ENCODE peak calls at places on chromosomes 7 and 10, in nine cellular contexts. I is AG20443; T is NCI-H2081; S is endothelial cell; V is GM13976; K is right atrium auricular region; G is activated T-cell treated with anti-CD3 and anti-CD28 coated beads for 1 hour; M is NCI-H2107; X is stimulated activated CD4-positive, alpha-beta T cell treated with anti-CD3 and anti-CD28 coated beads, Interleukin-1b, Interleukin-23, amount 100 ng/mL, for 1 hour. H is an unnamed sample.

GRCh38 chr10:5551531-5552375 is 27.0 kb downstream of the CALML3 start:
- DNase-seq in I (no peak), T (no peak), S (no peak), V (no peak), K (no peak), G (peak; percentile 28), M (no peak), X (peak; percentile 64), H (no peak)

GRCh38 chr10:69716711-69717560 is 84.8 kb upstream of the COL13A1 start:
- DNase-seq in I (peak; percentile 59), T (peak; percentile 42), S (peak; percentile 49), V (peak; percentile 78), K (no peak), G (peak; percentile 43), M (peak; percentile 1), X (peak; percentile 36), H (peak; percentile 80)

GRCh38 chr7:148500978-148501377 is 89.6 kb upstream of the C7orf33 start:
- DNase-seq in I (no peak), T (no peak), S (no peak), V (no peak), K (no peak), G (no peak), M (no peak), X (no peak), H (no peak)

GRCh38 chr7:44143606-44144250 is 2.6 kb upstream of the MYL7 start:
- DNase-seq in I (no peak), T (no peak), S (no peak), V (no peak), K (no peak), G (no peak), M (no peak), X (no peak), H (no peak)

GRCh38 chr7:119660085-119660484 is 612.9 kb upstream of the KCND2 start:
- DNase-seq in I (no peak), T (no peak), S (no peak), V (no peak), K (no peak), G (no peak), M (no peak), X (no peak), H (no peak)

GRCh38 chr10:71236286-71236685 is 23.9 kb downstream of the UNC5B start:
- DNase-seq in I (no peak), T (no peak), S (no peak), V (no peak), K (no peak), G (no peak), M (no peak), X (no peak), H (peak; percentile 31)

GRCh38 chr7:115654384-115655181 is 376.0 kb downstream of the TFEC start:
- DNase-seq in I (peak; percentile 52), T (no peak), S (no peak), V (no peak), K (no peak), G (no peak), M (no peak), X (no peak), H (no peak)

GRCh38 chr7:105130048-105130447 is 116.0 kb downstream of the KMT2E start:
- DNase-seq in I (no peak), T (no peak), S (no peak), V (no peak), K (no peak), G (no peak), M (no peak), X (no peak), H (no peak)

GRCh38 chr10:100744136-100744979 is 1.0 kb upstream of the PAX2 start:
- DNase-seq in I (no peak), T (no peak), S (no peak), V (peak; percentile 75), K (no peak), G (no peak), M (no peak), X (no peak), H (peak; percentile 45)

GRCh38 chr10:35855155-35855947 is 213.3 kb upstream of the FZD8 start:
- DNase-seq in I (no peak), T (no peak), S (no peak), V (no peak), K (no peak), G (no peak), M (no peak), X (no peak), H (no peak)

GRCh38 chr10:23994459-23995046 is 214.4 kb upstream of the KIAA1217 start:
- DNase-seq in I (peak; percentile 72), T (peak; percentile 1), S (peak; percentile 80), V (peak; percentile 51), K (peak; percentile 79), G (no peak), M (no peak), X (no peak), H (peak; percentile 49)

GRCh38 chr10:42883993-42884983 is 101.7 kb downstream of the BMS1 start:
- DNase-seq in I (no peak), T (no peak), S (no peak), V (no peak), K (peak; percentile 48), G (no peak), M (no peak), X (no peak), H (no peak)

GRCh38 chr7:149414745-149415390 is 46.0 kb downstream of the ZNF777 start:
- DNase-seq in I (peak; percentile 49), T (no peak), S (peak; percentile 75), V (no peak), K (peak; percentile 84), G (peak; percentile 48), M (no peak), X (peak; percentile 40), H (no peak)

GRCh38 chr7:75905785-75906604 is 9.0 kb upstream of the POR start:
- DNase-seq in I (peak; percentile 87), T (peak; percentile 48), S (peak; percentile 10), V (no peak), K (peak; percentile 91), G (no peak), M (peak; percentile 78), X (no peak), H (no peak)

GRCh38 chr7:47039899-47040298 is 542.0 kb downstream of the TNS3 start:
- DNase-seq in I (peak; percentile 57), T (no peak), S (no peak), V (no peak), K (no peak), G (no peak), M (no peak), X (no peak), H (no peak)

GRCh38 chr10:81820418-81820817 is 54.6 kb upstream of the NRG3 start:
- DNase-seq in I (no peak), T (no peak), S (no peak), V (no peak), K (no peak), G (no peak), M (no peak), X (no peak), H (no peak)

GRCh38 chr10:133396035-133396624 is 2.2 kb downstream of the MTG1 start:
- DNase-seq in I (no peak), T (no peak), S (no peak), V (no peak), K (no peak), G (no peak), M (no peak), X (no peak), H (no peak)

GRCh38 chr10:122034149-122034756 is 45.3 kb downstream of the TACC2 start:
- DNase-seq in I (peak; percentile 38), T (no peak), S (no peak), V (no peak), K (no peak), G (no peak), M (no peak), X (no peak), H (peak; percentile 23)

GRCh38 chr10:16105082-16105481 is 244.8 kb upstream of the MINDY3 start:
- DNase-seq in I (no peak), T (no peak), S (no peak), V (no peak), K (no peak), G (no peak), M (no peak), X (no peak), H (no peak)

GRCh38 chr10:58175990-58176910 is 91.4 kb downstream of the IPMK start:
- DNase-seq in I (peak; percentile 18), T (no peak), S (no peak), V (no peak), K (no peak), G (no peak), M (no peak), X (no peak), H (peak; percentile 14)

GRCh38 chr10:101617102-101617823 is 29.1 kb downstream of the DPCD start:
- DNase-seq in I (no peak), T (no peak), S (no peak), V (peak; percentile 83), K (no peak), G (no peak), M (no peak), X (no peak), H (no peak)

GRCh38 chr10:42949287-42949686 is 127.6 kb upstream of the RET start:
- DNase-seq in I (no peak), T (no peak), S (no peak), V (no peak), K (no peak), G (no peak), M (no peak), X (no peak), H (no peak)

GRCh38 chr10:107898392-107898791 is 733.9 kb upstream of the SORCS1 start:
- DNase-seq in I (no peak), T (no peak), S (no peak), V (no peak), K (no peak), G (no peak), M (no peak), X (no peak), H (no peak)

GRCh38 chr10:114492351-114493037 is 88.2 kb upstream of the AFAP1L2 start:
- DNase-seq in I (no peak), T (no peak), S (no peak), V (no peak), K (no peak), G (no peak), M (no peak), X (no peak), H (no peak)

GRCh38 chr10:97647556-97647955 is 7.1 kb downstream of the PI4K2A start:
- DNase-seq in I (peak; percentile 23), T (no peak), S (no peak), V (no peak), K (no peak), G (no peak), M (no peak), X (no peak), H (peak; percentile 79)